ENCODE peak calls at places on chromosomes 13 and 19, in five cellular contexts. I is A549, U is GM23338, F is HepG2, Q is Panc1. X is an unnamed sample.

GRCh38 chr13:45602183-45602582 is 13.4 kb downstream of the ERICH6B start:
- DNase-seq in I (peak), U (no peak), F (no peak), Q (no peak), X (no peak)

GRCh38 chr13:109427695-109428094 is 358.7 kb downstream of the IRS2 start:
- DNase-seq in I (no peak), U (peak), F (no peak), Q (no peak), X (no peak)

GRCh38 chr13:110361365-110361911 is 54.4 kb downstream of the COL4A2 start:
- DNase-seq in I (no peak), U (no peak), F (no peak), Q (no peak), X (no peak)

GRCh38 chr13:26486550-26486949 is 70.9 kb upstream of the WASF3 start:
- DNase-seq in I (no peak), U (no peak), F (no peak), Q (no peak), X (no peak)

GRCh38 chr19:932647-933552 is 7.1 kb downstream of the ARID3A start:
- DNase-seq in I (peak), U (peak), F (no peak), Q (no peak), X (peak)

GRCh38 chr19:18464646-18465045 is 26.7 kb upstream of the ISYNA1 start:
- DNase-seq in I (peak), U (no peak), F (peak), Q (no peak), X (no peak)

GRCh38 chr13:97512732-97513131 is 78.8 kb downstream of the RAP2A start:
- DNase-seq in I (no peak), U (no peak), F (peak), Q (no peak), X (no peak)

GRCh38 chr19:45439569-45440258 is 16.0 kb upstream of the ERCC1 start:
- DNase-seq in I (peak), U (peak), F (no peak), Q (no peak), X (peak)

GRCh38 chr19:46133777-46134231 is 9.3 kb upstream of the IGFL3 start:
- DNase-seq in I (no peak), U (peak), F (no peak), Q (no peak), X (no peak)

GRCh38 chr13:99080131-99080530 is 102.3 kb upstream of the DOCK9 start:
- DNase-seq in I (no peak), U (no peak), F (no peak), Q (no peak), X (no peak)

GRCh38 chr13:94351292-94352000 is 128.0 kb downstream of the DCT start:
- DNase-seq in I (no peak), U (no peak), F (no peak), Q (no peak), X (no peak)

GRCh38 chr13:32881792-32882175 is 134.4 kb upstream of the KL start:
- DNase-seq in I (no peak), U (no peak), F (no peak), Q (no peak), X (no peak)

GRCh38 chr13:75806101-75806500 is 170.0 kb downstream of the LMO7 start:
- DNase-seq in I (no peak), U (no peak), F (no peak), Q (no peak), X (no peak)

GRCh38 chr13:95709101-95709500 is 32.2 kb downstream of the DNAJC3 start:
- DNase-seq in I (no peak), U (no peak), F (no peak), Q (no peak), X (no peak)

GRCh38 chr13:50866817-50867640 is 23.5 kb upstream of the DLEU7 start:
- DNase-seq in I (no peak), U (no peak), F (no peak), Q (no peak), X (no peak)

GRCh38 chr19:48249502-48250014 is 6.2 kb downstream of the CARD8 start:
- DNase-seq in I (no peak), U (no peak), F (no peak), Q (no peak), X (peak)

GRCh38 chr19:4971424-4971793 is 2.5 kb downstream of the KDM4B start:
- DNase-seq in I (no peak), U (peak), F (peak), Q (no peak), X (peak)

GRCh38 chr19:48279747-48280146 is 9.9 kb downstream of the ZNF114 start:
- DNase-seq in I (no peak), U (no peak), F (no peak), Q (no peak), X (no peak)

DNA sequence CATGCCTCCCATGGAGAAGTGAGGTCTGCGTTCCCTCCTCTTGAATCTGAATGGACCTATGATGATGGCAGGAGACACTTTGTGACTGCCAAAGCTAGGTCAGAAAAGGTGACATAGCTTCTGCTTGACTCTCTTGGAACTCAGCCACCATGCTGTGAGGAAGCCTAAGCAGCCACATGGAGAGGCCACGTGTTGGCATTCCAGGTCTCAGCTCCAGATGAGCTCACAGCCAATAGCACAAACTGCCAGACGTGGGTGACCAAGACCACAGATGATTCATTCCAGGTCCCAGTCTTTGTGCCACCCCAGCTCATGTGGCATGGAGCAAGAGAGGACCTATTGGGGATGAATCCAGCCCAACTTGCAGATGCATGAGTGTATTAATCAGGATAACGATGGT is 8.7 kb upstream of the GGACT start:
- DNase-seq in I (no peak), U (no peak), F (no peak), Q (no peak), X (no peak)
- TF ChIP-seq REST in I (no peak), U (no peak), F (no peak), Q (no peak), X (no peak)

DNA sequence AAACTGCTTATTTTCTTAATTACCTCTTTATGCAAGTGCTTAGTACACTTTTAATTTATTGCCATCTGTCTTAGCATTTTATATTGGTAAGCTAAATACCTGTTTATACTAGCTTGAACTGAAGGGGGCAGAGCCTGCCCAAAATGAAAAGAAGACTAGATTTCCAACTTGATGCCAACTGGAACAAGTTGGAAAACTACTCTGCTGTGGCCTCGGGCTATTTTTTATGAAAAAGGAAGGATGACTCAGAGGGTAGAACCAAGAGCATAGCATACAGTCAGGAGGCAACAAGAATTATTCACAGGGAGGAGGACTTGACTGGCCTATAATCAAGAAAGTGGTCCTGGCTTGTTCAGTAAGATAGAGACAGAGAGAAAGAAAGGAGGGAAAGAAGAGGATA is 150.3 kb downstream of the NDFIP2 start:
- DNase-seq in I (peak), U (peak), F (no peak), Q (peak), X (no peak)
- TF ChIP-seq CTCF in I (peak), U (peak), F (no peak), Q (peak), X (no peak)

DNA sequence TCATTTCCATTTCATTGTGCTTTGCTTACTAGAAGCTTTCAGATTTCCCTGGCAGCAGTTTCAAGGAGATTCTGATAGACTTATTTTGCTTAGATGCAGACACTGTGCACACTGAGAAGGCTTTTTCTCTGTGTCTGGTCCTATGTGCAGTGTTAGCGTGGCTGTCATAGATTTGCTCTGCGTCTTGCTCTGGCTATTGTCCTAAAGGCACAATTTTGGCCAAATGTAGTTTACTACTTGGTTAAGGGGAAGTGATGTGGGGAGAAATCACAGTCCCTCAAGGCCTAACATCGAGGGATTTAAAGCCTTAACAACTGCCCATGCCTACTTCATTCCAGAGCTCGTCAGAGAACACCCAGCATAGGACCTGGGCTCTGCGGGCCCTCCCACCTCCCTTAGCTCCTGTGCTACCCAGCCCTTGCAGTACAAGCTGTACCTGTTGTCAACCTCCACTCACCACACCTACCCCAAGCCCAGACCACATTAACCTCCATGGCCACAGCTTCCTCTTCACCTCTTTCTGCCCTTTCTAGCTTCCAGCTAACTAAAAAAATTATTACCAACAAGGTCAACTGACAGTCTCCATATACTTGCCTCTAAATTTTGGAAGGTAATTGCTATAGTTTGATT is 38.9 kb upstream of the KATNAL1 start:
- DNase-seq in I (no peak), U (no peak), F (no peak), Q (no peak), X (peak)
- TF ChIP-seq REST in I (no peak), U (no peak), F (no peak), Q (no peak), X (no peak)

DNA sequence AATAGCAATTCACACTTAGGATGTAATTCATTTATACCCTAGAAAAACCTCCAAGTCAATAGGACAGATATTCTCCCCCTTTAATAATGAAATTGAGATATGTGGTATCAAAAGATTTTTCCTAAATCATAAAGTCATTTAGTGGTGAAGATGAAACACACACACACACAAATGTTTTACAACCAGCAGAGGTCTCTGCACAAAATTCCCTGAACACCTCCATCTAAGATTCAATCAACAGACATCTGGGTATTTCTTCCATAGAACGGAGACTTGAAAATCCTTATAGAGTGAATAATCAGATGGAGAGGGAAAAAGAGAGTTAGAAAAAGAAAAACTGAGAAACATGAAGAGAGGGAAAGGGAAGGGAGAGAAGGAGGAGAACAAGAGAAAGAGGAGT is 52.8 kb downstream of the MYCBP2 start:
- DNase-seq in I (no peak), U (no peak), F (no peak), Q (no peak), X (no peak)
- TF ChIP-seq CTCF in I (no peak), U (peak), F (no peak), Q (no peak), X (no peak)

X was measured in HL-60.